ENCODE peak calls at places on chromosomes 2 and 18, in five cellular contexts. O is Panc1, V is Calu3, W is GM06990, S is fibroblast of mammary gland. C is an unnamed sample.
A peak's percentile ranks its signal among the peaks of the same experiment; 100 is the strongest.

GRCh38 chr18:59631583-59632181 is 65.5 kb downstream of the CCBE1 start:
- DNase-seq in O (peak; percentile 12), V (peak; percentile 21), W (no peak), S (peak; percentile 60), C (peak; percentile 55)

GRCh38 chr2:9423922-9424272 is 443 bp downstream of the CPSF3 start:
- DNase-seq in O (no peak), V (no peak), W (no peak), S (peak; percentile 34), C (peak; percentile 47)

GRCh38 chr2:100882645-100883613 is 63.0 kb downstream of the NPAS2 start:
- DNase-seq in O (no peak), V (peak; percentile 62), W (no peak), S (peak; percentile 56), C (peak; percentile 90)

GRCh38 chr2:47232738-47233415 is 77.8 kb upstream of the STPG4 start:
- DNase-seq in O (no peak), V (no peak), W (no peak), S (no peak), C (no peak)

GRCh38 chr2:3178206-3179031 is 199.2 kb downstream of the EIPR1 start:
- DNase-seq in O (no peak), V (no peak), W (no peak), S (no peak), C (no peak)

GRCh38 chr18:42534313-42534712 is 579.3 kb downstream of the PIK3C3 start:
- DNase-seq in O (no peak), V (no peak), W (no peak), S (no peak), C (no peak)

GRCh38 chr2:43152711-43153627 is 73.4 kb downstream of the ZFP36L2 start:
- DNase-seq in O (no peak), V (no peak), W (no peak), S (no peak), C (peak; percentile 35)

GRCh38 chr2:118661184-118661583 is 186.3 kb downstream of the EN1 start:
- DNase-seq in O (no peak), V (no peak), W (no peak), S (peak; percentile 50), C (no peak)

GRCh38 chr2:25381502-25381901 is 39.8 kb upstream of the DNMT3A start:
- DNase-seq in O (no peak), V (no peak), W (no peak), S (no peak), C (no peak)

GRCh38 chr2:189002079-189002478 is 27.9 kb downstream of the COL3A1 start:
- DNase-seq in O (no peak), V (no peak), W (no peak), S (peak; percentile 77), C (peak; percentile 75)

GRCh38 chr2:128389521-128389920 is 70.9 kb upstream of the HS6ST1 start:
- DNase-seq in O (no peak), V (no peak), W (no peak), S (no peak), C (no peak)

GRCh38 chr18:37720706-37721105 is 155.1 kb upstream of the CELF4 start:
- DNase-seq in O (no peak), V (no peak), W (no peak), S (no peak), C (no peak)

GRCh38 chr2:177651833-177652232 is 259.3 kb downstream of the AGPS start:
- DNase-seq in O (no peak), V (no peak), W (no peak), S (no peak), C (no peak)

GRCh38 chr2:26185304-26185928 is 12.5 kb downstream of the GAREM2 start:
- DNase-seq in O (no peak), V (no peak), W (no peak), S (no peak), C (no peak)

GRCh38 chr2:113263546-113263945 is 15.2 kb downstream of the PAX8 start:
- DNase-seq in O (no peak), V (no peak), W (no peak), S (no peak), C (no peak)

GRCh38 chr2:217220228-217221013 is 360.6 kb upstream of the TNP1 start:
- DNase-seq in O (no peak), V (no peak), W (no peak), S (peak; percentile 80), C (no peak)

GRCh38 chr2:205148756-205149155 is 533.5 kb upstream of the NRP2 start:
- DNase-seq in O (no peak), V (no peak), W (no peak), S (peak; percentile 15), C (no peak)

GRCh38 chr2:205130111-205130829 is 552.0 kb upstream of the NRP2 start:
- DNase-seq in O (no peak), V (no peak), W (no peak), S (no peak), C (no peak)

GRCh38 chr2:222959358-222959757 is 92.6 kb upstream of the KCNE4 start:
- DNase-seq in O (no peak), V (no peak), W (no peak), S (peak; percentile 61), C (peak; percentile 89)

GRCh38 chr18:25425030-25425429 is 73.1 kb upstream of the ZNF521 start:
- DNase-seq in O (no peak), V (no peak), W (no peak), S (no peak), C (no peak)

GRCh38 chr2:985317-985898 is 34.8 kb downstream of the SNTG2 start:
- DNase-seq in O (no peak), V (no peak), W (no peak), S (no peak), C (no peak)

GRCh38 chr18:45248240-45248903 is 366.9 kb upstream of the SLC14A2 start:
- DNase-seq in O (no peak), V (no peak), W (no peak), S (peak; percentile 43), C (no peak)

GRCh38 chr2:147860009-147860408 is 15.2 kb downstream of the ACVR2A start:
- DNase-seq in O (no peak), V (no peak), W (no peak), S (no peak), C (no peak)

GRCh38 chr2:181037922-181038321 is 57.5 kb downstream of the UBE2E3 start:
- DNase-seq in O (no peak), V (no peak), W (no peak), S (peak; percentile 84), C (peak; percentile 69)

GRCh38 chr2:202831241-202831997 is 40.1 kb downstream of the ICA1L start:
- DNase-seq in O (peak; percentile 43), V (peak; percentile 70), W (peak; percentile 20), S (peak; percentile 65), C (peak; percentile 61)

GRCh38 chr2:225056330-225057073 is 14.2 kb upstream of the DOCK10 start:
- DNase-seq in O (no peak), V (no peak), W (no peak), S (peak; percentile 26), C (peak; percentile 70)

GRCh38 chr2:149329470-149330126 is 789 bp upstream of the LYPD6 start:
- DNase-seq in O (no peak), V (peak; percentile 62), W (no peak), S (peak; percentile 30), C (peak; percentile 81)

GRCh38 chr18:55790296-55790695 is 202.3 kb upstream of the TCF4 start:
- DNase-seq in O (no peak), V (no peak), W (no peak), S (peak; percentile 82), C (peak; percentile 88)

GRCh38 chr2:174153757-174154680 is 94.3 kb downstream of the OLA1 start:
- DNase-seq in O (no peak), V (no peak), W (no peak), S (peak; percentile 83), C (peak; percentile 59)

GRCh38 chr2:47295133-47295980 is 107.6 kb upstream of the MSH2 start:
- DNase-seq in O (no peak), V (no peak), W (no peak), S (no peak), C (no peak)

DNA sequence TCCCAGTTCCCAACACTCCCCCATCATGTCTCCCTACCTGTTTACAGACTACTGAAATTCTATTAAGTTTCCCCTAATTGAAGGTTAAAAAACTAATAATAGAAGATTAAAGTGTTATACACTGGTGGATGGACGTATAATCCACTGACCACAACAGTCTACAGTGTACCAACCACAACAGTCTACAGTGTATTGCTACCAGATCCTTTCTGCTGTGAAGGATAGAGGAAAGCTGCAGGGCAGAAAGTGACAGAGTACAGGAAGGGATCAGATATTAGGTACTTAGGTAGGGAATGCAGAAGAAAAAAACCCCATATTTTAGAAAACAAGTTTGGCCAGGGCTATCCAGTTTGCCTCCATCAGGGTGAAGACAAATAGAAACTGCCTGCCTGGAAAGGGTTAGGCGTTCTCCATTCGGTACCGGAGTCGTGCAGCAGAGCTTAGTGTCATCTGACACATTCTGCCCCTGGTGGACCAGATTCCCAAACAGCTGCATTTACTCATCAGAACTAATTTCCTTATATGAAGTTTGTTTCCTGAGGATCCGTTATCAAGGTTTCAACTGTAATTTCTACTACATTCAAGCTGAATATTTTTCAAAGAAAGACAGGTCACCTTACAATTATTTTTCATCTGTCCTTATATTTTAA is 49.9 kb downstream of the KLF7 start:
- DNase-seq in O (no peak), V (no peak), W (no peak), S (peak; percentile 65), C (peak; percentile 43)
- TF ChIP-seq CTCF in O (no peak), V (no peak), W (no peak), S (peak; percentile 33), C (peak; percentile 18)

DNA sequence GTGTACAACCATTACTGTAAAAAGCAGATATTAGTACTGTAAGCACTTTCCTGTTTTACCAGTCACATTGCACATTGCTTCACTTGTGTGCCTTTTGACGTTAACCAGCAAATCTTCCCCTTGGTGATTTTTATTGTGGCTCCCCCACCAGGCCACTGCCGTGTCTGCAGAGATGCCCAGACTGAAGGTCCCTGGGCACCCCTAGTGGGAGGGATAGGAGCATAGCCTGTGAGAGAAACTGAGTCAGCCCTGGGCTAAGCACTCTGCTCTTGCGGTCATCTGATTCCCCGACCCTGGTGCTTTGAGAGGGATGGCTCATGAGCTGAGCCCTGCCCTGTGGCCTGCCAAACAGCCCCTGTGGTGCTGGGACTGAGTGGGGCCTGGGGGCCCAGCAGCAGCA is 73.4 kb downstream of the INPP4A start:
- DNase-seq in O (no peak), V (peak; percentile 56), W (peak; percentile 32), S (peak; percentile 33), C (peak; percentile 24)
- TF ChIP-seq CTCF in O (no peak), V (peak; percentile 42), W (peak; percentile 79), S (peak; percentile 20), C (peak; percentile 25)

DNA sequence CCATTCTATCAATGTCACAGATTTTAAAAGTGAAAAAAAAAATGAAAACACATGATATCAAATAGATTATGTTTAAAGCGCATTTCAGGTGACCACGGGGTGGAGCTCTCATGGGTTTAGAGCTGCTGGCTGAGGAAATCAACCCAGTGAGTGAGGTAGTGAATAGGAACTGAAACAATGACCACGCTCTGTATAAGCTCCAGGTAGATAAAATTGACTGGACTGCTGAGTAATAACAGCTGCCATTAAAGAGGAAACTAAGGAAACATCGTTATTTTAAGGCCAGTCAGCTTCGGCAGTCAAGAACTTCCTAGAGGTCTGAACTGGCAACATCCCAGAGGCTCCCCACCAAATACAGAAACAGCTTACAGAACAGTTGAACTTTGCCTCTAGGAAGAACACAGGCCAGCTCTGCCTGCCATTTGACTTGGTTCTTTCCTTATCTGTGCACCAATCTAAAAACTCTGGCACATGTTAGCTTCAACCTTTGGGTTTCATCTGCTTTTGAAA is 185.9 kb downstream of the PDE1A start:
- DNase-seq in O (no peak), V (peak; percentile 70), W (peak; percentile 51), S (peak; percentile 36), C (peak; percentile 52)
- TF ChIP-seq CTCF in O (peak; percentile 61), V (peak; percentile 29), W (peak; percentile 73), S (peak; percentile 41), C (peak; percentile 66)

GRCh38 chr2:15588329-15588919 is 3.2 kb upstream of the DDX1 start:
- DNase-seq in O (peak; percentile 17), V (peak; percentile 75), W (no peak), S (peak; percentile 69), C (peak; percentile 66)
- TF ChIP-seq CTCF in O (peak; percentile 81), V (peak; percentile 64), W (peak; percentile 64), S (peak; percentile 66), C (peak; percentile 81)

GRCh38 chr2:133825778-133826177 is 257.5 kb upstream of the NCKAP5 start:
- DNase-seq in O (no peak), V (no peak), W (no peak), S (no peak), C (no peak)
- TF ChIP-seq CTCF in O (no peak), V (no peak), W (no peak), S (no peak), C (no peak)

C was measured in epithelial cell of esophagus.